ENCODE peak calls at places on chromosomes 6 and 20, in four cellular contexts. J is GM06990, R is A673, N is lower leg skin. C is an unnamed sample.

GRCh38 chr20:2261105-2261504 is 34.7 kb upstream of the TGM3 start:
- DNase-seq in J (no peak), R (no peak), N (no peak), C (no peak)

GRCh38 chr20:45860573-45861011 is 3.2 kb downstream of the ZSWIM3 start:
- DNase-seq in J (no peak), R (no peak), N (no peak), C (no peak)

GRCh38 chr6:2630362-2630761 is 120.4 kb downstream of the MYLK4 start:
- DNase-seq in J (no peak), R (no peak), N (no peak), C (no peak)

GRCh38 chr6:15691250-15691869 is 28.5 kb upstream of the DTNBP1 start:
- DNase-seq in J (peak; percentile 65), R (peak; percentile 93), N (peak; percentile 82), C (peak; percentile 82)

GRCh38 chr20:41136695-41137411 is 490 bp upstream of the PLCG1 start:
- DNase-seq in J (peak; percentile 89), R (peak; percentile 92), N (peak; percentile 86), C (no peak)

GRCh38 chr6:131840936-131841583 is 33.2 kb downstream of the ENPP1 start:
- DNase-seq in J (no peak), R (no peak), N (no peak), C (no peak)

GRCh38 chr6:34602318-34603111 is 46.4 kb upstream of the SPDEF start:
- DNase-seq in J (no peak), R (no peak), N (no peak), C (no peak)

GRCh38 chr6:24899647-24900325 is 36.0 kb downstream of the RIPOR2 start:
- DNase-seq in J (no peak), R (no peak), N (no peak), C (no peak)

GRCh38 chr20:4256886-4257285 is 241.5 kb upstream of the RNF24 start:
- DNase-seq in J (no peak), R (no peak), N (no peak), C (no peak)

GRCh38 chr20:18632196-18632789 is 44.4 kb downstream of the DTD1 start:
- DNase-seq in J (peak; percentile 24), R (peak; percentile 74), N (peak; percentile 32), C (peak; percentile 10)

GRCh38 chr6:84027340-84028183 is 6.0 kb upstream of the MRAP2 start:
- DNase-seq in J (no peak), R (peak; percentile 50), N (peak; percentile 43), C (no peak)

GRCh38 chr6:15485875-15486274 is 177.0 kb downstream of the DTNBP1 start:
- DNase-seq in J (no peak), R (no peak), N (no peak), C (no peak)

GRCh38 chr20:47607208-47607613 is 105.5 kb downstream of the NCOA3 start:
- DNase-seq in J (no peak), R (peak; percentile 51), N (no peak), C (no peak)

GRCh38 chr6:149488815-149489214 is 4.0 kb upstream of the ZC3H12D start:
- DNase-seq in J (no peak), R (no peak), N (no peak), C (no peak)

GRCh38 chr20:4014031-4014474 is 1.3 kb downstream of the RNF24 start:
- DNase-seq in J (no peak), R (peak; percentile 73), N (peak; percentile 69), C (no peak)

GRCh38 chr20:51346686-51347485 is 195.6 kb downstream of the NFATC2 start:
- DNase-seq in J (no peak), R (no peak), N (no peak), C (no peak)

GRCh38 chr6:2502998-2503674 is 247.6 kb downstream of the MYLK4 start:
- DNase-seq in J (no peak), R (no peak), N (no peak), C (no peak)

GRCh38 chr20:4637081-4637797 is 84.5 kb upstream of the PRND start:
- DNase-seq in J (no peak), R (peak; percentile 49), N (no peak), C (no peak)

GRCh38 chr6:122733259-122733658 is 46.3 kb upstream of the FABP7 start:
- DNase-seq in J (no peak), R (no peak), N (no peak), C (no peak)

GRCh38 chr20:50394569-50394968 is 115.6 kb upstream of the PTPN1 start:
- DNase-seq in J (no peak), R (no peak), N (no peak), C (peak; percentile 16)

GRCh38 chr6:6795396-6795795 is 206.9 kb downstream of the LY86 start:
- DNase-seq in J (no peak), R (no peak), N (no peak), C (no peak)

GRCh38 chr6:35725721-35726438 is 11.0 kb upstream of the ARMC12 start:
- DNase-seq in J (no peak), R (no peak), N (peak; percentile 86), C (no peak)
- H3K4me3 ChIP-seq in J (no peak overlapping the region), R (no peak overlapping the region), N (no peak overlapping the region), C (no peak overlapping the region)

GRCh38 chr6:133243723-133244122 is 2.6 kb downstream of the EYA4 start:
- DNase-seq in J (no peak), R (no peak), N (no peak), C (no peak)

GRCh38 chr6:133240511-133241087 is 558 bp upstream of the EYA4 start:
- DNase-seq in J (no peak), R (peak; percentile 24), N (no peak), C (no peak)

GRCh38 chr6:133242761-133243590 is 1.8 kb downstream of the EYA4 start:
- DNase-seq in J (peak; percentile 10), R (peak; percentile 15), N (no peak), C (no peak)

GRCh38 chr6:133241901-133242760 is 974 bp downstream of the EYA4 start:
- DNase-seq in J (peak; percentile 27), R (peak; percentile 54), N (no peak), C (no peak)

DNA sequence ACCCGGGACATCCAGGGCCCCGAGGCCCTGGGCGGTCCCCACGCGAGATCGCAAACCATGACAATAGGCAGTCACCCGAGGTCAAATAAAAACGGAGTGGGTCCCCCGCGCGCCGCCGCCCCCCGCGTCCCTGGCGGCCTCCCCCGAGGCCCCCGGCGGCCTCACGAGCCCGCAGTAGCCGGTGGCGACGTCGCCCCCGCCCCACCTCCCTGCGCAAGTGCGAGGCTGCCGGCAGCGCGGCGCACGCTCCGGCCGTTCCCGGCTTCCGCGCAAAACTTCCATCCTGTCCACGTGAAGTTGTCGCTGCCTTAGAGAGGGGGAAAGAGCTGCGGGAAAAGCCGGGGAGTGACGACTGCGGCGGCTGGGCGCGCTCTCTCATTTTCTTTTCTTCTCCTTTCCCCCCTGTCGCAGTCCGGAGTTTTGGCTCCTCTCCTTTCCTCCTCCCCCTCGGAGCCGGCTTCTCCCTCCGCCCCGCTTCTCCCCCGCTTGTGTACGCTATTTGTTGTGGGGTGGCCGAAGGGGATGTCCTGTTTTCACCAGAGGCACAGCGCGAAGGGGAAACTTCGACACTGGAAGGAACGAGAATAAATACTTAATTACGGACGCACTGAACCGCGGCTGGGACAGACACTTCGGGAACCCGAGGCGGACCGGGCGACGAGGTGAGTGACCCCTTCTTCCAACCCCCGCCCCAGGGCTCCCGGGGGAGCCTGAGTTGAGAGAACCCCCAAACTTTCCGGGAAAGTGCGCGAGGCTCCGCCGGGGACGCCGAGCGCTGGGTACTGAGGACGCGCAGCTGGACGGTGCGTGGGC is at the start of gene EYA4:
- DNase-seq in J (peak; percentile 15), R (peak; percentile 56), N (no peak), C (no peak)
- TF ChIP-seq CTCF in J (no peak), R (no peak), N (no peak), C (no peak)

DNA sequence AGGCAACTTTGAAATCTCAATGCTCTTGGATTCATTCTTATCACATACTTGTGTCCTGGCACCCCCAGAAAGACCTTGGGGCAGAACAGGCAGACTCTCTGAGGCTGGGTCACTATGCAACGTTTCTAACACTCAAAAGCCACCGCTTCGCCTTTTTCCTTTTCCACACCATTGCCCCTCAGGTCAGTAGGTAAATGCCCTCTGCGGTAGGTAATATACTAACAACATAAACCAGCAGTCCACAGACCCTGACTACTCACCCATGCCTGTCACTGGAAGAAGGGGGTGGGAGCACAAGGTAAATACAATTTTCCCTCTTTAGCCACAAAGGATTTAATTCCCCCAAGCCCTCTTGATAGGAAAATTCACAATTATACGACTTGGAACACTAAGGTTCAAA is 6.5 kb upstream of the SPTLC3 start:
- DNase-seq in J (no peak), R (no peak), N (no peak), C (no peak)
- H3K4me3 ChIP-seq in J (no peak overlapping the region), R (no peak overlapping the region), N (no peak overlapping the region), C (no peak overlapping the region)

GRCh38 chr20:22492497-22492896 is 91.9 kb downstream of the FOXA2 start:
- DNase-seq in J (no peak), R (no peak), N (no peak), C (no peak)

GRCh38 chr20:22495172-22495571 is 89.2 kb downstream of the FOXA2 start:
- DNase-seq in J (no peak), R (no peak), N (no peak), C (no peak)

GRCh38 chr20:22489614-22490286 is 94.6 kb downstream of the FOXA2 start:
- DNase-seq in J (no peak), R (no peak), N (no peak), C (no peak)

GRCh38 chr20:22491188-22491500 is 93.2 kb downstream of the FOXA2 start:
- DNase-seq in J (no peak), R (no peak), N (no peak), C (no peak)

DNA sequence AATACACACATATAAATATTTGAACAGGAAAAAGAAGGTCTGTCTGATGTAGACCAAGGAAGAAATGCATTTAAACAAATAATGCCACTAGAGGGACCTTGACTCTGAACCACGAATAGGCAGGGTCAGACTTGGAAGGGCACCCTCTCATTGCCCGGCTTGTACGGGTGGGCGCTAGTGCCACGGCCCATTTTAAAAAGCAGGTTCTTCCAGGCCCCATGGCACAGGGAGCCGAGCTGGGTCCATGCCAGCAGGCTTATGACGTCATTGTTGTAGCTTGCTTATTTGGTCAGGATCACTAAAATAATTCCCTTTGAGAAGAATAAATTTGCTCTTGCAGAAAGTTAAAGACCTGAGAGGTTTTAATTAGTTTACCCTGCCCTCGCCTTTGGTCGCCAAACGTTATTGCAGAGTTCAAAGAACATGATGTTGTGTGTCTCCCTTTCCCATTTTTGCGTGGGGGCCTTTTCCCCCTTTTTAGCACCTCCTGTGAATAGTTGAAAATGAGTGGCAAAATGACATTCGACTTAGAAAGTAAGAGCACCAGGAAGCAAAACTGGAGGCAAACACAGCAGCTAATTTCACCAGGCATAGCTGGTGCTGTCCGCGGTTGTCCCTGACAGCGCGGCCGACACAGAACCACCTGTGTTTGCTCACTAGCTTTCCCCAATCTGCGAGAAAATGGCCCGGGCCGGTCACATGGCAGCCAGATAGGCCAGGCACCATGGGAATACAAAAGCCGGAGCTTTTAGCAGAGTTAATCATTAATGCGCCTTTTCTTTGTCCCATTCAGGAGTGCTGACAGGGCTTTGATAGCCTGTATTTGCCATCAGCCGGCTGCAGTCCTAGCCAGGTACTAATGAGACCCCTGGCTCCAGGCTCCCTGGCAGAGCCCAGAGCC is 93.8 kb downstream of the FOXA2 start:
- DNase-seq in J (no peak), R (no peak), N (no peak), C (no peak)
- TF ChIP-seq CTCF in J (no peak), R (no peak), N (no peak), C (no peak)

GRCh38 chr6:100573169-100573568 is 108.4 kb upstream of the SIM1 start:
- DNase-seq in J (no peak), R (peak; percentile 51), N (no peak), C (no peak)

GRCh38 chr6:100574836-100575235 is 110.1 kb upstream of the SIM1 start:
- DNase-seq in J (no peak), R (no peak), N (no peak), C (no peak)

GRCh38 chr6:100577425-100577824 is 112.7 kb upstream of the SIM1 start:
- DNase-seq in J (no peak), R (no peak), N (no peak), C (no peak)
- H3K4me3 ChIP-seq in J (no peak overlapping the region), R (no peak overlapping the region), N (no peak overlapping the region), C (no peak overlapping the region)

C was measured in GM12864.